ENCODE peak calls at places on chromosome 17, in five cellular contexts. I is erythroblast, V is body of pancreas, R is esophagus squamous epithelium, X is A549. U is an unnamed sample.
A peak's percentile ranks its signal among the peaks of the same experiment; 100 is the strongest.

GRCh38 chr17:35541434-35541833 is 4.0 kb upstream of the SLFN12L start:
- DNase-seq in I (peak; percentile 41), V (no peak), R (no peak), X (no peak), U (no peak)

GRCh38 chr17:37187262-37187661 is 188.5 kb upstream of the C17orf78 start:
- DNase-seq in I (no peak), V (no peak), R (no peak), X (no peak), U (no peak)

GRCh38 chr17:30380106-30380420 is 1.3 kb downstream of the CPD start:
- DNase-seq in I (no peak), V (no peak), R (no peak), X (no peak), U (no peak)

GRCh38 chr17:61485067-61485775 is 33.0 kb downstream of the TBX4 start:
- DNase-seq in I (no peak), V (no peak), R (no peak), X (no peak), U (no peak)

GRCh38 chr17:43860077-43860725 is 13.2 kb downstream of the CD300LG start:
- DNase-seq in I (no peak), V (no peak), R (no peak), X (no peak), U (no peak)

GRCh38 chr17:37742114-37742761 is 2.6 kb downstream of the HNF1B start:
- DNase-seq in I (peak; percentile 61), V (peak; percentile 39), R (no peak), X (peak; percentile 59), U (no peak)

GRCh38 chr17:48722201-48722907 is at the start of gene PRAC1:
- DNase-seq in I (no peak), V (no peak), R (no peak), X (no peak), U (no peak)

GRCh38 chr17:30450125-30451027 is 26.8 kb upstream of the GOSR1 start:
- DNase-seq in I (no peak), V (no peak), R (no peak), X (peak; percentile 92), U (no peak)

GRCh38 chr17:49201481-49201927 is 8.9 kb downstream of the GNGT2 start:
- DNase-seq in I (no peak), V (no peak), R (no peak), X (no peak), U (no peak)

GRCh38 chr17:42286411-42287295 is 1.6 kb upstream of the STAT5A start:
- DNase-seq in I (peak; percentile 66), V (peak; percentile 13), R (no peak), X (no peak), U (no peak)

GRCh38 chr17:42288985-42289862 is 926 bp downstream of the STAT5A start:
- DNase-seq in I (peak; percentile 61), V (peak; percentile 67), R (no peak), X (no peak), U (no peak)

GRCh38 chr17:42289863-42290165 is 1.5 kb downstream of the STAT5A start:
- DNase-seq in I (no peak), V (peak; percentile 11), R (no peak), X (no peak), U (no peak)

GRCh38 chr17:42287305-42288077 is 807 bp upstream of the STAT5A start:
- DNase-seq in I (peak; percentile 62), V (peak; percentile 24), R (no peak), X (no peak), U (no peak)

DNA sequence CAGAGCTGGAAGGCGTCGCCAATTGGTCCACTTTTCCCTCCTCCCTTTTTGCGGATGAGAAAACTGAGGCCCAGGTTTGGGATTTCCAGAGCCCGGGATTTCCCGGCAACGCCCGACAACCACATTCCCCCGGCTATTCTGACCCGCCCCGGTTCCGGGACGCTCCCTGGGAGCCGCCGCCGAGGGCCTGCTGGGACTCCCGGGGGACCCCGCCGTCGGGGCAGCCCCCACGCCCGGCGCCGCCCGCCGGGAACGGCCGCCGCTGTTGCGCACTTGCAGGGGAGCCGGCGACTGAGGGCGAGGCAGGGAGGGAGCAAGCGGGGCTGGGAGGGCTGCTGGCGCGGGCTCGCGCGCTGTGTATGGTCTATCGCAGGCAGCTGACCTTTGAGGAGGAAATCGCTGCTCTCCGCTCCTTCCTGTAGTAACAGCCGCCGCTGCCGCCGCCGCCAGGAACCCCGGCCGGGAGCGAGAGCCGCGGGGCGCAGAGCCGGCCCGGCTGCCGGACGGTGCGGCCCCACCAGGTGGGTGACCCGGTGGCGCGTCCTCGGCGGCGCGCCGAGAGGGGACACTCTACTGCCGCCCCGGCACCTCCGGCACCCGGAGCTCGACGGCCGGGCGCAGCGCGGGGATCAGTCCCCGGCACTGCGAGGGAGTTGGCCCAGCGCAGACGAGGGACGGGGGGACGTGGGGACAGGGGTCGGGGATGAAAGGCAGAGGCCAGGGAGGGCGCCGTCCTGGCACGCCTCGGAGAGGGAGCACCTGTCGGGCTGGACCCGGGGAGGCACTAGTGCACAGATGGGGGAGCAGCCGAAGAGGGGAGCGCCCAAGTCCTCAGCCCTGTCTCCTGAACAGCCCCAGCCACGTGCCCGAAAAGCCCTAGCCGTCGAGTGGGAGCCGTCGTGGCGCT is at the start of gene STAT5A:
- DNase-seq in I (peak; percentile 86), V (peak; percentile 90), R (peak; percentile 43), X (peak; percentile 73), U (no peak)
- TF ChIP-seq POLR2A in I (no peak), V (peak; percentile 70), R (peak; percentile 91), X (no peak), U (no peak)

DNA sequence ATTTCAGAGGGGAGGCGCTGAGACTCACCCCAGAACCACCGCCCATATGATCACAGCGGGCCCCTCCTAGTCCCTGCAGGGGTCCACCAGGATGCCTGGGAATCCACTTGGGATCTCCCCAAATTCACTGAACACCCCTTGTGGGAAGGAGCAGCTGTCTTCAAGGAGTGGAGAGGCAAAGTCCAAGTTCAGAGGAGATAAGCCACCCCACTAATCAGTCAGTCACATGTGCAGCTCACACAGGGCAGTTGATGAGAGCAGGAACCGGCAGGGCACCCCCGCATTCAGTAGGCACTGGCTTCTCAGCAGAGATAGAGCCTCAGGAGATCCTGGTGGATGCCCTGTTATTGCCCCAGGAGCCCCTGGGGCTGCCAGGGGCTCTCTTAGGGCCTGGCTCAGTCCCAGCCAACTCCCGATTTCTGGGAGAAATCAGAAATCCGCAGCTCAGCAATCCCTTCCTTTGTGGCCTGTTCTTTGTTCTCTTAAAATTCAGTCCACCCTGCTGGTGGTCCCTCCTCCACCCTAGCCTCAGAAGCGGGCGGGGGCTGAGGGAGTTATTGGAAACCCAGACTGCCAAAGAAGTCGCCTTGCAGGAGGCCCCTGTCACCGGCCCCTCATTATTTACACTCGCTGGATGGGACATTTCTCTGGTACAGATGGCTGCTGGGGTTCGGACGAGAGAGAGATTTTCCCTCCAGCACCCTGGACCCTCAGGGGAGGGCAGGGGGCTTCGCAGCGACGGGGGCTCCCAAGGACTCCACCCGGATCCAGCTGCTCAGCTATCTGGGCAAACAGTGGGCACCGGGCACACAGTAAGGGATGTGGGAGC is 1.9 kb downstream of the CDC42EP4 start:
- DNase-seq in I (peak; percentile 92), V (peak; percentile 88), R (no peak), X (no peak), U (no peak)
- TF ChIP-seq POLR2A in I (peak; percentile 76), V (peak; percentile 92), R (no peak), X (no peak), U (no peak)

GRCh38 chr17:81556863-81557262 is 4.7 kb upstream of the FAAP100 start:
- DNase-seq in I (no peak), V (no peak), R (no peak), X (no peak), U (no peak)

GRCh38 chr17:81558115-81558468 is 5.9 kb upstream of the FAAP100 start:
- DNase-seq in I (no peak), V (no peak), R (no peak), X (no peak), U (no peak)

GRCh38 chr17:81558941-81559806 is 7.0 kb upstream of the FAAP100 start:
- DNase-seq in I (no peak), V (no peak), R (no peak), X (peak; percentile 85), U (no peak)

GRCh38 chr17:81556175-81556691 is 4.1 kb upstream of the FAAP100 start:
- DNase-seq in I (no peak), V (no peak), R (no peak), X (peak; percentile 64), U (no peak)

GRCh38 chr17:81557276-81558114 is 5.3 kb upstream of the FAAP100 start:
- DNase-seq in I (no peak), V (no peak), R (no peak), X (no peak), U (no peak)
- TF ChIP-seq POLR2A in I (no peak), V (no peak), R (no peak), X (peak; percentile 21), U (no peak)

GRCh38 chr17:7443499-7444485 is 1.1 kb upstream of the CHRNB1 start:
- DNase-seq in I (no peak), V (no peak), R (no peak), X (no peak), U (no peak)
- TF ChIP-seq POLR2A in I (no peak), V (no peak), R (no peak), X (no peak), U (no peak)

GRCh38 chr17:65055708-65056638 is 567 bp downstream of the GNA13 start:
- DNase-seq in I (peak; percentile 65), V (peak; percentile 61), R (no peak), X (peak; percentile 65), U (peak; percentile 68)
- TF ChIP-seq POLR2A in I (peak; percentile 75), V (peak; percentile 57), R (peak; percentile 87), X (peak; percentile 91), U (peak; percentile 95)

GRCh38 chr17:81866440-81867122 is 4.6 kb downstream of the ARHGDIA start:
- DNase-seq in I (peak; percentile 38), V (no peak), R (no peak), X (no peak), U (no peak)

GRCh38 chr17:81868674-81869220 is 2.4 kb downstream of the ARHGDIA start:
- DNase-seq in I (peak; percentile 32), V (peak; percentile 69), R (no peak), X (peak; percentile 91), U (peak; percentile 77)

GRCh38 chr17:81865733-81866439 is 5.3 kb downstream of the ARHGDIA start:
- DNase-seq in I (no peak), V (peak; percentile 99), R (no peak), X (no peak), U (no peak)

GRCh38 chr17:81867952-81868673 is 3.0 kb downstream of the ARHGDIA start:
- DNase-seq in I (no peak), V (peak; percentile 41), R (no peak), X (peak; percentile 73), U (no peak)

GRCh38 chr17:81867123-81867951 is 3.8 kb downstream of the ARHGDIA start:
- DNase-seq in I (no peak), V (peak; percentile 76), R (no peak), X (peak; percentile 83), U (no peak)
- TF ChIP-seq POLR2A in I (peak; percentile 58), V (no peak), R (no peak), X (peak; percentile 54), U (peak; percentile 33)

U was measured in H54.